ENCODE peak calls at places on chromosomes 4 and X, in four cellular contexts. R is fibroblast of lung, N is ovary, A is GM12878. I is an unnamed sample. For H3K4me1, the result is how much of the 10 kb centered on the place peaks cover.

GRCh38 chr4:77040265-77040664 is 35.5 kb downstream of the CCNI start:
- DNase-seq in N (no peak), A (no peak), R (peak), I (no peak)

GRCh38 chrX:119516157-119516702 is 48.0 kb downstream of the SLC25A5 start:
- DNase-seq in A (peak), R (peak), N (peak), I (no peak)

GRCh38 chr4:153676984-153677383 is 7.1 kb upstream of the TLR2 start:
- DNase-seq in R (peak), N (no peak), A (no peak), I (no peak)

GRCh38 chr4:66539745-66540144 is 869.5 kb upstream of the EPHA5 start:
- DNase-seq in A (no peak), R (no peak), N (no peak), I (no peak)

GRCh38 chr4:17552427-17552826 is 24.6 kb upstream of the LAP3 start:
- DNase-seq in N (no peak), R (no peak), A (no peak), I (no peak)

GRCh38 chrX:115013705-115014104 is 3.7 kb downstream of the IL13RA2 start:
- DNase-seq in R (peak), N (no peak), A (no peak), I (no peak)

GRCh38 chr4:113446019-113446418 is 315.5 kb downstream of the CAMK2D start:
- DNase-seq in R (peak), N (no peak), A (no peak), I (no peak)

GRCh38 chr4:104475652-104476051 is 19.0 kb downstream of the CXXC4 start:
- DNase-seq in R (no peak), N (no peak), A (no peak), I (no peak)

GRCh38 chr4:112312610-112313239 is 15.6 kb downstream of the ALPK1 start:
- DNase-seq in A (peak), N (no peak), R (no peak), I (no peak)

GRCh38 chrX:24561121-24561520 is 86.0 kb downstream of the PCYT1B start:
- DNase-seq in R (no peak), A (no peak), N (no peak), I (no peak)

GRCh38 chrX:19904778-19905367 is 17.5 kb upstream of the SH3KBP1 start:
- DNase-seq in A (no peak), R (peak), N (no peak), I (no peak)

GRCh38 chrX:153030801-153031200 is 25.5 kb upstream of the PNMA3 start:
- DNase-seq in R (no peak), A (no peak), N (no peak), I (no peak)
- H3K4me1 ChIP-seq in R (under half), A (under half), N (under half), I (under half)

GRCh38 chrX:53268173-53268572 is 13.2 kb downstream of the IQSEC2 start:
- DNase-seq in A (no peak), N (no peak), R (no peak), I (no peak)

GRCh38 chrX:53266175-53266574 is 15.2 kb downstream of the IQSEC2 start:
- DNase-seq in A (no peak), N (no peak), R (no peak), I (no peak)

GRCh38 chrX:53265771-53266170 is 15.6 kb downstream of the IQSEC2 start:
- DNase-seq in R (peak), N (no peak), A (no peak), I (no peak)

GRCh38 chrX:53269536-53270107 is 11.8 kb downstream of the IQSEC2 start:
- DNase-seq in A (no peak), N (no peak), R (no peak), I (no peak)

GRCh38 chrX:53266914-53267313 is 14.5 kb downstream of the IQSEC2 start:
- DNase-seq in A (no peak), N (no peak), R (no peak), I (no peak)
- H3K4me1 ChIP-seq in A (under half), N (under half), R (under half), I (under half)

DNA sequence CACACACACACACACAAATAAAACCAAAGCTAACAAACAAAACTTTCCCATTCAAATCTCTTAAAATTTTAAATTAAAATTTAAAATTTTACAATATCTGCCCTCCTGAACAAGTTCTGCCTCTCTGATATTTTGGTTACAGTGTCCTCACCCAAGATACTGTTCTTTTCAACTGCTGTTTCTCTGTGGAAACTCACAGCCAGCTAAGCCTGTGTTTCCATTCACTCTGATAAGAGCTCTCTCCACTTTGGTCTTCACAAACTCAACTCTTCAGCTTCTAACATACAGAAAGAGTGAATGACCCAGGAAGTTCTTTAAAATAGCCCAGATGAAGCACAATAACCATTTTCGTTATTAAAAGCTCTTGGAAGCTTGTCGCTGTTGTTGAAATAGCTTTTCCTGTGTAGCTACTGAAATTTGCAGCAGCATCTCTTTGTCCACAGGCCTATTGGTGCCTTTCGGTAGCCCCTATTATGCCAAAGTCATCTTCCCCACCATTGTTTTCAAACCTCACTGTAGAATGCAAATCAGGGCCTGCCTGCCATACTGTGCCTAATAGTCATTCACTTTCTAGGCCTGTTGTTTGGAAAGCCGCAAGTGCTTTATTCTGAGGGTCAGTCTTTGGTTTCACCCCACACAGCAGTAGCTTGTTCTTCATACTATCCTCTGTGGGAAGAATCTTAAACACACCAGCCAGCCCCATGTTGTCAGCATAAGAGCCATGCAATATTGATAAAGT is 19.4 kb downstream of the INPP4B start:
- DNase-seq in A (no peak), R (no peak), N (no peak), I (no peak)
- H3K4me1 ChIP-seq in A (under half), R (under half), N (under half), I (under half)

GRCh38 chr4:94527556-94528233 is 76.0 kb downstream of the PDLIM5 start:
- DNase-seq in A (no peak), N (no peak), R (no peak), I (no peak)

GRCh38 chr4:94528792-94529451 is 77.2 kb downstream of the PDLIM5 start:
- DNase-seq in R (no peak), N (no peak), A (no peak), I (no peak)

GRCh38 chr4:94532016-94532789 is 80.5 kb downstream of the PDLIM5 start:
- DNase-seq in N (no peak), A (no peak), R (peak), I (no peak)

GRCh38 chr4:94533405-94534223 is 81.9 kb downstream of the PDLIM5 start:
- DNase-seq in A (no peak), R (no peak), N (no peak), I (no peak)

DNA sequence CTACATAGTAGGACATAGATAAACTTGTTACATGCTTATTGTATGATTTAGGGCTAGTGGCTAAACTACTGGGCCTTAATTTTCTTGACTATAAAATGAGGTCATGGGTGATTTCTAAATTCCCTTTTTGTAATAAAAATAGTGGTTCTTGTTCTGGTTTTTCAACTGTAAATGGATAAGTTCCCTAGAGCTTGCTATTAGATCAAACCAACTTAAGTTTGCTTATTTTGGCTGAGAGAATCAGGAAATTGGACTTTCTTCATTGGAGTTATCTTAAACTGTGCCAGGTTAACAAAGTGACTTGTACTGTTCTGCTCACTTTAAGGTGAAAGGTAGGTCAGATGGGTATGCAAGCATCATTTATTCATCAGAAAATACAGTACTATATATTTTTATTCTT is 78.3 kb downstream of the PDLIM5 start:
- DNase-seq in A (no peak), R (peak), N (no peak), I (no peak)
- H3K4me1 ChIP-seq in A (under half), R (under half), N (under half), I (under half)

GRCh38 chr4:186701273-186701672 is 22.4 kb downstream of the FAT1 start:
- DNase-seq in R (peak), A (no peak), N (peak), I (no peak)
- H3K4me1 ChIP-seq in R (under half), A (under half), N (under half), I (under half)

DNA sequence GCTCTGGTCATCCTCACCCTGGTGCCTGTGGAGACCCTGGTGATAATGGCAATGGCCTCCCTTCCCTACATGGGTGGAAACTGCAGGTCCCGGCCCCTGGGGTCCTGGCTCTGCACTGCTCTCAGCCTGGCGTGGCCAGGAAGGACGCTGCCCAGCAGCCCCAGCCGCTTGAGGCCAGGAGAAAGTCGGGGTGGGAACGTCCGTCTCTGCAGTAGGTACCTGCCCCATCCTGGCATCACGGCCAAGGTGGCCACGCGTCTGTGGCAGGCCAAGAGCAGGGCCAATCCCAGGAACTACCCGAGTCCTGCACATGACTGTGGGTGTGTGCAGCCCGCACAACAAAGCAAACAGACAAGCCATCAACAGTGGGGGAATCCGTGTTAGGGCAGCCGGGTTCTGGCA is 33.8 kb downstream of the FGFRL1 start:
- DNase-seq in N (peak), A (no peak), R (no peak), I (peak)
- H3K4me1 ChIP-seq in N (under half), A (under half), R (under half), I (under half)

GRCh38 chr4:100168521-100168920 is 21.7 kb downstream of the DDIT4L start:
- DNase-seq in R (peak), A (no peak), N (no peak), I (no peak)
- H3K4me1 ChIP-seq in R (under half), A (under half), N (under half), I (under half)

DNA sequence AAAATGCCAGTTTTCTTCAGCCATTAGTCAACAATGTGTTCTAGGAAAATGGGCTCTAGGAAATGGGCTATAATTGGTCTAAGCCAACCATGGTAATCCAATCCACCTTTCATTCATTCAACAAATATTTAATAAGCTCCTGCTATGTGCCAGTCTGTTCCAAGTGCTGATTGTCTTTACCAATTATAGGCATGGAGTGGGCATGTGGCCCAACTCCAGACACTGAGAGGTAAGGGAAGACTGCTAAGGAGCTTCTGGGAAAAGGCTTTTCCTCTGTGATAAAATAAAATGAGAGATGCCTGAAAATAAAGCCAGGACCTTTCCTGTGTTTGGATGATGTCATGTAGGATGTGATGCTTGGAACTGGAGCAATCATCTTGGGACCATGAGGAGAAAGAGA is 43.3 kb downstream of the HOPX start:
- DNase-seq in N (no peak), A (no peak), R (no peak), I (no peak)
- H3K4me1 ChIP-seq in N (under half), A (under half), R (under half), I (under half)

GRCh38 chr4:3218824-3219760 is 29.9 kb upstream of the MSANTD1 start:
- DNase-seq in N (no peak), A (no peak), R (no peak), I (peak)
- H3K4me1 ChIP-seq in N (under half), A (under half), R (under half), I (under half)